ENCODE peak calls at places on chromosomes 12 and 14, in seven cellular contexts. Z, M, V, I, W, E and T are unnamed samples.

GRCh38 chr14:70770490-70770889 is 38.8 kb downstream of the MAP3K9 start:
- DNase-seq in Z (no peak), M (no peak), V (no peak), I (no peak), W (no peak), E (no peak), T (no peak)

GRCh38 chr12:5807090-5807414 is 138.0 kb downstream of the ANO2 start:
- DNase-seq in Z (no peak), M (no peak), V (no peak), I (no peak), W (no peak), E (no peak), T (no peak)

GRCh38 chr12:67590122-67590795 is 58.3 kb upstream of the DYRK2 start:
- DNase-seq in Z (no peak), M (no peak), V (no peak), I (no peak), W (no peak), E (no peak), T (no peak)

GRCh38 chr12:65229441-65229840 is 49.0 kb upstream of the MSRB3 start:
- DNase-seq in Z (no peak), M (no peak), V (peak), I (no peak), W (no peak), E (no peak), T (no peak)

GRCh38 chr12:69502342-69503081 is 32.3 kb downstream of the FRS2 start:
- DNase-seq in Z (no peak), M (no peak), V (no peak), I (no peak), W (no peak), E (no peak), T (no peak)

GRCh38 chr14:20662968-20663731 is 21.2 kb upstream of the RNASE4 start:
- DNase-seq in Z (peak), M (peak), V (peak), I (no peak), W (no peak), E (peak), T (no peak)

GRCh38 chr12:133080051-133080618 is 588 bp upstream of the ZNF140 start:
- DNase-seq in Z (peak), M (peak), V (peak), I (peak), W (peak), E (peak), T (no peak)

GRCh38 chr12:47192046-47192445 is 112.3 kb upstream of the AMIGO2 start:
- DNase-seq in Z (no peak), M (no peak), V (no peak), I (no peak), W (no peak), E (no peak), T (no peak)

GRCh38 chr14:23936084-23936829 is 17.3 kb upstream of the DHRS4 start:
- DNase-seq in Z (no peak), M (no peak), V (no peak), I (no peak), W (no peak), E (no peak), T (no peak)

GRCh38 chr12:27777141-27777540 is 2.9 kb upstream of the KLHL42 start:
- DNase-seq in Z (no peak), M (no peak), V (no peak), I (no peak), W (no peak), E (no peak), T (no peak)

GRCh38 chr12:105775351-105775750 is 363.4 kb downstream of the NUAK1 start:
- DNase-seq in Z (no peak), M (no peak), V (peak), I (no peak), W (no peak), E (no peak), T (no peak)

GRCh38 chr12:31471061-31471460 is 119.9 kb downstream of the DENND5B start:
- DNase-seq in Z (no peak), M (no peak), V (no peak), I (no peak), W (no peak), E (no peak), T (no peak)

GRCh38 chr12:93879476-93880376 is 202.6 kb downstream of the CRADD start:
- DNase-seq in Z (peak), M (no peak), V (no peak), I (no peak), W (no peak), E (no peak), T (no peak)

GRCh38 chr12:50087995-50088394 is 2.9 kb downstream of the SMARCD1 start:
- DNase-seq in Z (no peak), M (no peak), V (peak), I (no peak), W (no peak), E (no peak), T (no peak)

GRCh38 chr14:89740241-89740640 is 214.3 kb downstream of the EFCAB11 start:
- DNase-seq in Z (no peak), M (no peak), V (no peak), I (no peak), W (no peak), E (no peak), T (no peak)

GRCh38 chr12:102874819-102875218 is 42.2 kb downstream of the PAH start:
- DNase-seq in Z (no peak), M (no peak), V (no peak), I (no peak), W (no peak), E (no peak), T (no peak)

GRCh38 chr12:6430990-6431353 is 13.8 kb upstream of the CD27 start:
- DNase-seq in Z (no peak), M (no peak), V (no peak), I (no peak), W (no peak), E (no peak), T (no peak)

GRCh38 chr14:75425443-75425842 is 2.4 kb upstream of the JDP2 start:
- DNase-seq in Z (no peak), M (no peak), V (no peak), I (no peak), W (no peak), E (no peak), T (no peak)

GRCh38 chr14:30227871-30228270 is 300.2 kb upstream of the PRKD1 start:
- DNase-seq in Z (no peak), M (no peak), V (peak), I (no peak), W (peak), E (no peak), T (no peak)